ENCODE peak calls at places on chromosomes 6 and 20, in four cellular contexts. Y is uterus, W is breast epithelium, F is spleen. L is an unnamed sample.

GRCh38 chr20:32516985-32517873 is 67.9 kb downstream of the NOL4L start:
- DNase-seq in Y (no peak), F (no peak), W (peak; percentile 65), L (no peak)

GRCh38 chr20:34290471-34290870 is 12.7 kb downstream of the AHCY start:
- DNase-seq in Y (no peak), F (no peak), W (no peak), L (no peak)

GRCh38 chr6:24898607-24899133 is 37.1 kb downstream of the RIPOR2 start:
- DNase-seq in F (no peak), W (no peak), Y (no peak), L (no peak)

GRCh38 chr6:115195239-115195638 is 852.4 kb upstream of the HS3ST5 start:
- DNase-seq in F (no peak), W (no peak), Y (no peak), L (no peak)

GRCh38 chr6:134683783-134684765 is 265.8 kb downstream of the ALDH8A1 start:
- DNase-seq in Y (no peak), W (no peak), F (no peak), L (no peak)

GRCh38 chr6:70219943-70220613 is 82.8 kb downstream of the COL9A1 start:
- DNase-seq in W (no peak), F (no peak), Y (no peak), L (no peak)

GRCh38 chr6:36368921-36369880 is 18.3 kb downstream of the ETV7 start:
- DNase-seq in W (no peak), F (peak; percentile 63), Y (no peak), L (peak; percentile 55)

GRCh38 chr6:119273799-119274595 is 75.6 kb downstream of the MAN1A1 start:
- DNase-seq in W (no peak), Y (no peak), F (no peak), L (no peak)

GRCh38 chr20:35617397-35618031 is 1.9 kb downstream of the SPAG4 start:
- DNase-seq in Y (peak; percentile 63), F (peak; percentile 89), W (peak; percentile 39), L (peak; percentile 48)

GRCh38 chr6:27136978-27137814 is 110.3 kb upstream of the PRSS16 start:
- DNase-seq in F (no peak), Y (no peak), W (no peak), L (no peak)

GRCh38 chr20:10476319-10476724 is 41.2 kb downstream of the SLX4IP start:
- DNase-seq in Y (no peak), F (no peak), W (no peak), L (no peak)

GRCh38 chr6:36436466-36436865 is 6.2 kb downstream of the PXT1 start:
- DNase-seq in W (no peak), F (no peak), Y (no peak), L (peak; percentile 57)

GRCh38 chr6:21666200-21666671 is 72.7 kb downstream of the SOX4 start:
- DNase-seq in F (peak; percentile 74), Y (peak; percentile 59), W (peak; percentile 58), L (no peak)

GRCh38 chr20:62449951-62450815 is 22.8 kb upstream of the RBBP8NL start:
- DNase-seq in F (no peak), W (no peak), Y (no peak), L (no peak)

GRCh38 chr6:74597840-74598239 is 608.0 kb downstream of the COL12A1 start:
- DNase-seq in W (no peak), F (no peak), Y (no peak), L (no peak)

GRCh38 chr20:35398660-35399144 is 13.1 kb downstream of the UQCC1 start:
- DNase-seq in F (no peak), Y (no peak), W (no peak), L (no peak)

GRCh38 chr6:6834356-6835342 is 246.1 kb downstream of the LY86 start:
- DNase-seq in Y (no peak), F (no peak), W (no peak), L (no peak)

GRCh38 chr6:129853996-129854711 is 7.0 kb downstream of the TMEM244 start:
- DNase-seq in F (no peak), Y (no peak), W (no peak), L (peak; percentile 9)

GRCh38 chr6:129150476-129150875 is 267.5 kb downstream of the LAMA2 start:
- DNase-seq in Y (no peak), W (no peak), F (no peak), L (no peak)

DNA sequence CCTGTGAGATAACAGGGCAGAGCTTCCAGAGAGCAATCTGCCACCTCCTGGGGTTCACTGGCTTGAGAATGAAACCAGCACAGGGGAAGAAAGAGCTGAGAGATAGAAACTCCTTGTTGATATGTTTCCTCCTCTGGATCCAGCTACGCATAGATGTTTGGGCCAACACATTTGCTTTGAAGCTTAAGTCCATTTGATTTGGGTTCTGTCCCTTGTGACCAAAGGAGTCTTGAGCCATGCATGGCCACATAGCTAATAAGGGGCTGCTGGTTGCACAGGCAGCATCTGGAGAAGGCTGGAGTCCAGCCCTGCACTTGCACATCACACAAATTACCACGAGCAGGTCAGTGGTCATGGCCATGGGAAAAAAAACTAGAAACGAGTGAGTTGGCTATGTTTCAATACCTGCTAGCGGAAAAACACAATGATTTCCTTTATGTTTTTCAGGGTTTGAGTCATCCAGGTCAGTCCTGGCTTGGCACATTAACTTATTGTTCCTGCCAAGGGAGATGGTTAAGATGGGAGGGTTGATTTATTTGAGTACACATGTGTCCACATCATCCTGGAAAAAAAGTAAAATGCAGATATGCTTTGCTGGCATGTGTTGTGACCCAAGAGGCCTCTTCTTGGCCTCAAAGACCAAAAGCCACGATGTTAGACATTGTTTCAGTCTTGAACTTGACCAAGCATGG is 5.7 kb upstream of the STX16 start:
- DNase-seq in Y (peak; percentile 55), W (peak; percentile 76), F (no peak), L (no peak)
- H3K27me3 ChIP-seq in Y (no peaks in the 10 kb centered on the region), W (no peaks in the 10 kb centered on the region), F (no peaks in the 10 kb centered on the region), L (no peaks in the 10 kb centered on the region)

GRCh38 chr20:20363449-20364015 is 4.4 kb upstream of the INSM1 start:
- DNase-seq in F (no peak), W (no peak), Y (no peak), L (no peak)
- H3K27me3 ChIP-seq in F (peaks cover 43% of the 10 kb centered on the region), W (peaks cover 78% of the 10 kb centered on the region), Y (peaks cover 44% of the 10 kb centered on the region), L (peaks cover 65% of the 10 kb centered on the region)

GRCh38 chr6:45814772-45815171 is 200.9 kb downstream of the CLIC5 start:
- DNase-seq in Y (no peak), F (no peak), W (no peak), L (no peak)
- H3K27me3 ChIP-seq in Y (no peaks in the 10 kb centered on the region), F (no peaks in the 10 kb centered on the region), W (no peaks in the 10 kb centered on the region), L (no peaks in the 10 kb centered on the region)

DNA sequence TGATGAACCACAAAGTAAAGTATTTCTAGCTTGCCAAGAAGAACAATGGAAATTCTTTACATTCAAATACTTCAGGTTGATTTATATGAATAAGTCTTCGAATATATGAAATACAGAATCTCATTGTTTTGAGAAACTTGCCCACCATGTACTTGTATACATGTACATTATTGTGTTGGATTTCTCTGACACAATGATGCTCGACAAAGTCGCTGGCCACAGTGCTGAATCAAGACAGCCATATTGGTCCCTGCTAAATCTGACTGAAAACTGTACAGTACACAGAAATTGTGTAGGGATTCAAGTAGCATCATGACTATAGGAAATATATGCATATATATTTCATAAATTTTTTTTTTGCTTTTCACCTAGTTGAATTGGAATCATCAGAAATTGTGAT is 13.1 kb upstream of the LIN28B start:
- DNase-seq in F (no peak), Y (no peak), W (no peak), L (peak; percentile 32)
- H3K27me3 ChIP-seq in F (peaks cover 15% of the 10 kb centered on the region), Y (peaks cover 71% of the 10 kb centered on the region), W (peaks cover 56% of the 10 kb centered on the region), L (peaks cover 25% of the 10 kb centered on the region)

DNA sequence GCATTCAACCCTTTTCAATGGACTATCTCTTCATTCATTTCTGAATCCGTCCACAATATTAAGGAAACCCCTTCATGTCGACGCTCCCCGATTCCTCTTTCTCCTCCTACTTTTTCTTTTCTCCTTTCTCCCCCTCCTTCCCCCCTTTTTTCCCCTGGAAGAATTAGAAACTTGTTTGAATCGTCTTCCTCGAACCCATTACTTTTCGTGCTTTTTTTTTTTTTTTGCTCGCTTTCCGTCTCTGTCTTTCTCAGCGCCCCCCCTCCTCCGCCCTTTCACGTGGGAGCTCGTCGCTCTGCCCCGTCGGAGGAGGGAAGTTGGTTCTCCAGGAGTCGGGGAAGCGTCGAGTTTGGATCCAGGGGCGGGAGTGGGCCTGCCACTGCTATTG is 2.3 kb upstream of the NKX2-2 start:
- DNase-seq in Y (no peak), W (no peak), F (no peak), L (no peak)
- H3K27me3 ChIP-seq in Y (peaks cover 96% of the 10 kb centered on the region), W (peaks cover 100% of the 10 kb centered on the region), F (peaks cover 98% of the 10 kb centered on the region), L (peaks cover 89% of the 10 kb centered on the region)

GRCh38 chr6:144066255-144066654 is 29.1 kb downstream of the SF3B5 start:
- DNase-seq in W (no peak), Y (no peak), F (no peak), L (no peak)

GRCh38 chr6:144063246-144063743 is 32.1 kb downstream of the SF3B5 start:
- DNase-seq in Y (no peak), W (peak; percentile 28), F (no peak), L (no peak)

GRCh38 chr6:144063744-144064401 is 31.5 kb downstream of the SF3B5 start:
- DNase-seq in W (peak; percentile 83), Y (peak; percentile 38), F (peak; percentile 100), L (peak; percentile 7)

GRCh38 chr6:144064402-144064830 is 31.0 kb downstream of the SF3B5 start:
- DNase-seq in F (peak; percentile 94), W (no peak), Y (no peak), L (no peak)

DNA sequence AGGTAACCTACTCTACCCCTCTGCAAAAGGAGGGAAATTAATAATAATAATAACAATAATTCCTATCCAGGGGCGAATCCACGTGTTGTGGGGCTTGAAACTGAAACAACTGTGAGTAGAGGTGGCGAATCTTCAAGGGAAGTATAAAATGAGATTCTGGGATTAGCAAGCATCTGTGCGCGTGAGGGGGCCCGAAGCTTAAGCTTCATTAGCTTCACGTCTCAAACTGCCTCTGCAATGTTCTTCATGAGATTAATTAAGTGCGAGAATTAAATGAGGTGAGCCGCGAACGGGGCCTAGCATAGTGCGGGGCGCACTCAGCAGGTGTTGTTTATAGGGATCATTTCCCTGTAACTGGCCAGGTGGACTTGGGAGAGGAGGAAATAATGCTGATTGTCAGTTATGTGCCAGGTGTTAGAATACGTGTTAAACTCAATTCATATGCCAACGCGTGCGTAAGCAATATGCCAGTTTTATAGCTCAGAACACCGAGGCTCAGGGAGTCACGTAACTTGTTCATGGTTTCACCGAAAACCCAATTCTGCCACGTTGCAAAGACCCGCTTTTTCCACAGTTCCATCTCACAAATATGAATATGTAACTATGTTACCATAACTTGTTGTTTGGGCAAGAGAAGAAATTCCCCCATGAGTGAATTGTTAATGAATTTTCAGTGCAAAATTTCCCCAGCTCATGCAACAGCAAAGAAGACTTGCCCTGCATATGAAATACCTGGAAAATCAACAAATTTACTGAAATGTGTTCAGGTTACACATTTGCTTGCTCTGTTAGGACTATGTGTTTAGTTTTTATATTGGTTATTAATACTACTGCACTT is 30.3 kb downstream of the SF3B5 start:
- DNase-seq in Y (no peak), W (no peak), F (peak; percentile 76), L (no peak)
- H3K27me3 ChIP-seq in Y (peaks cover 14% of the 10 kb centered on the region), W (no peaks in the 10 kb centered on the region), F (no peaks in the 10 kb centered on the region), L (peaks cover 31% of the 10 kb centered on the region)